ENCODE peak calls at places on chromosomes 11 and 22, in seven cellular contexts. F, Y, V, W, Z, H and U are unnamed samples.

GRCh38 chr11:15654397-15654915 is 539.7 kb downstream of the INSC start:
- DNase-seq in V (no peak), H (no peak), Z (no peak), Y (no peak), F (no peak), W (no peak), U (no peak)

GRCh38 chr11:128604723-128605122 is 17.4 kb upstream of the ETS1 start:
- DNase-seq in H (no peak), F (no peak), Y (no peak), W (no peak), Z (no peak), V (no peak), U (no peak)

GRCh38 chr22:20520093-20520511 is 12.7 kb downstream of the MED15 start:
- DNase-seq in W (no peak), H (no peak), V (no peak), Z (no peak), Y (no peak), F (no peak), U (no peak)

GRCh38 chr11:45648931-45649330 is 16.5 kb downstream of the CHST1 start:
- DNase-seq in V (no peak), Z (no peak), W (no peak), F (no peak), Y (no peak), H (no peak), U (no peak)

GRCh38 chr11:57315491-57315890 is 9.3 kb downstream of the TNKS1BP1 start:
- DNase-seq in Y (no peak), V (no peak), F (no peak), W (no peak), H (no peak), Z (no peak), U (peak; percentile 78)

GRCh38 chr11:14617241-14618027 is 26.2 kb upstream of the PDE3B start:
- DNase-seq in Z (no peak), W (no peak), F (no peak), H (no peak), Y (no peak), V (no peak), U (no peak)

GRCh38 chr11:93519179-93519578 is 24.0 kb downstream of the SMCO4 start:
- DNase-seq in Z (no peak), W (no peak), Y (no peak), V (no peak), H (no peak), F (no peak), U (no peak)

GRCh38 chr11:869399-870126 is 26.9 kb downstream of the TSPAN4 start:
- DNase-seq in Y (no peak), Z (no peak), F (no peak), W (no peak), H (no peak), V (no peak), U (no peak)

GRCh38 chr11:66414120-66414934 is 6.5 kb upstream of the NPAS4 start:
- DNase-seq in F (peak; percentile 29), Z (no peak), H (no peak), Y (no peak), W (no peak), V (no peak), U (no peak)

GRCh38 chr11:119414321-119414720 is 8.7 kb downstream of the THY1 start:
- DNase-seq in V (no peak), W (no peak), Z (no peak), F (no peak), Y (no peak), H (no peak), U (no peak)

GRCh38 chr11:95100191-95100648 is 10.6 kb downstream of the ENDOD1 start:
- DNase-seq in Y (no peak), V (no peak), H (no peak), Z (no peak), W (no peak), F (no peak), U (no peak)

GRCh38 chr22:40965936-40966557 is 14.9 kb downstream of the RBX1 start:
- DNase-seq in V (no peak), F (no peak), Y (no peak), Z (no peak), H (no peak), W (no peak), U (no peak)

GRCh38 chr22:26979294-26979693 is 321.9 kb downstream of the MIAT start:
- DNase-seq in Y (no peak), V (no peak), W (no peak), F (no peak), H (no peak), Z (no peak), U (no peak)

GRCh38 chr11:61071208-61071681 is 31.0 kb upstream of the CD5 start:
- DNase-seq in Y (no peak), F (no peak), V (no peak), H (no peak), Z (no peak), W (no peak), U (peak; percentile 86)

GRCh38 chr11:65182258-65183170 is 786 bp downstream of the CAPN1 start:
- DNase-seq in V (no peak), W (no peak), F (no peak), Y (peak; percentile 71), H (no peak), Z (no peak), U (peak; percentile 82)
- TF ChIP-seq POLR2A in V (no peak), W (no peak), F (no peak), Y (no peak), H (no peak), Z (no peak), U (no peak)

GRCh38 chr22:28799125-28799833 is 1.1 kb downstream of the XBP1 start:
- DNase-seq in Y (peak; percentile 40), Z (peak; percentile 71), H (peak; percentile 66), F (no peak), V (no peak), W (no peak), U (no peak)

GRCh38 chr22:28798810-28799124 is 1.6 kb downstream of the XBP1 start:
- DNase-seq in F (no peak), W (no peak), Y (no peak), Z (no peak), H (no peak), V (no peak), U (no peak)

GRCh38 chr22:28795071-28795693 is 5.2 kb downstream of the XBP1 start:
- DNase-seq in H (no peak), W (no peak), V (no peak), Y (no peak), F (no peak), Z (no peak), U (no peak)

GRCh38 chr22:28793976-28794584 is 6.3 kb downstream of the XBP1 start:
- DNase-seq in W (no peak), Z (no peak), V (no peak), Y (no peak), F (no peak), H (no peak), U (no peak)

GRCh38 chr22:28795932-28796856 is 4.2 kb downstream of the XBP1 start:
- DNase-seq in Z (no peak), H (no peak), W (no peak), F (no peak), V (no peak), Y (no peak), U (no peak)
- TF ChIP-seq POLR2A in Z (no peak), H (no peak), W (no peak), F (no peak), V (no peak), Y (no peak), U (no peak)

DNA sequence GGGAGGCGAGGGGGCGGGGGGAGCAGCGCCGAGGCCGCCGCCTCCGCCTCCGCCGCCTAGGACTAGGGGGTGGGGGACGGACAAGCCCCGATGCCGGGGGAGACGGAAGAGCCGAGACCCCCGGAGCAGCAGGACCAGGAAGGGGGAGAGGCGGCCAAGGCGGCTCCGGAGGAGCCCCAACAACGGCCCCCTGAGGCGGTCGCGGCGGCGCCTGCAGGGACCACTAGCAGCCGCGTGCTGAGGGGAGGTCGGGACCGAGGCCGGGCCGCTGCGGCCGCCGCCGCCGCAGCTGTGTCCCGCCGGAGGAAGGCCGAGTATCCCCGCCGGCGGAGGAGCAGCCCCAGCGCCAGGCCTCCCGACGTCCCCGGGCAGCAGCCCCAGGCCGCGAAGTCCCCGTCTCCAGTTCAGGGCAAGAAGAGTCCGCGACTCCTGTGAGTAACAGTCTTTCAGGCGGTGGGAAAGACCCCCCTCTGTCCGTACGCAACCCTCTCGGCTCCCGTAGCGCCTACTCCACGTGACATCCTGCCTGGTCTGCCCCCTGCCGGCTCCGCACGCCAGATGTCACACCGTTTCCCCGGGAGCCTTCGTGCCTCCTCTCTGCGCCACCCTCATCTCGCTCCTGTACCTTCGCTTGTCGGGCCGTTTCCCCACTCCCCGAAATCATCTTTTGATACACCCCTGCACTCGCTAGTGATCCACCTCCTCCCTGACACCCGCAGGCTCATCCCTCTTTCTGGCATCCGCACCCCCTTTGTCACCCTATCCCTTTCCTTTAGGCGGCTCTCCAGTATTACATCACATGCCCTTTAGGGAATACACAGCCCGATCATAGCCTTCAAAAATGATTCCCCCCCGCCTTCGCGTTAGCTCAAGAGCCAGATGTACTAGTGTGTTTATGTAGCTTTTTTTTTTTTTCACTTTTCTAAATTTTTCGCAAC is 598 bp downstream of the ZFP91 start:
- DNase-seq in Y (peak; percentile 93), W (peak; percentile 60), Z (peak; percentile 89), F (peak; percentile 61), V (peak; percentile 94), H (peak; percentile 90), U (peak; percentile 97)
- TF ChIP-seq POLR2A in Y (peak; percentile 42), W (peak; percentile 60), Z (peak; percentile 78), F (peak; percentile 63), V (peak; percentile 70), H (peak; percentile 55), U (peak; percentile 69)

GRCh38 chr11:2098691-2099522 is 40.3 kb downstream of the IGF2 start:
- DNase-seq in H (no peak), Y (no peak), F (no peak), W (no peak), Z (no peak), V (no peak), U (peak; percentile 54)
- TF ChIP-seq POLR2A in H (no peak), Y (no peak), F (no peak), W (no peak), Z (no peak), V (no peak), U (no peak)